ENCODE peak calls at places on chromosomes 11 and 22, in six cellular contexts. One of them, this sample, is unnamed.
A peak's percentile ranks its signal among the peaks of the same experiment; 100 is the strongest.

GRCh38 chr11:13837286-13837685 is 125.2 kb upstream of the SPON1 start:
- DNase-seq in BJ: no peak
- DNase-seq in pancreas: no peak
- DNase-seq in A549: no peak
- DNase-seq in CD4-positive, alpha-beta T cell: no peak
- DNase-seq in GM12865: no peak
- DNase-seq in this sample: no peak

GRCh38 chr11:324131-324530 is 3.5 kb upstream of the IFITM3 start:
- DNase-seq in BJ: no peak
- DNase-seq in pancreas: no peak
- DNase-seq in A549: no peak
- DNase-seq in CD4-positive, alpha-beta T cell: no peak
- DNase-seq in GM12865: no peak
- DNase-seq in this sample: no peak

GRCh38 chr11:69938206-69938605 is 119.0 kb upstream of the FGF3 start:
- DNase-seq in BJ: no peak
- DNase-seq in pancreas: no peak
- DNase-seq in A549: no peak
- DNase-seq in CD4-positive, alpha-beta T cell: no peak
- DNase-seq in GM12865: no peak
- DNase-seq in this sample: no peak

GRCh38 chr22:44129614-44129976 is 51.1 kb upstream of the PARVG start:
- DNase-seq in BJ: no peak
- DNase-seq in pancreas: no peak
- DNase-seq in A549: no peak
- DNase-seq in CD4-positive, alpha-beta T cell: no peak
- DNase-seq in GM12865: no peak
- DNase-seq in this sample: no peak

GRCh38 chr22:26276530-26277200 is 107.4 kb downstream of the SEZ6L start:
- DNase-seq in BJ: no peak
- DNase-seq in pancreas: no peak
- DNase-seq in A549: no peak
- DNase-seq in CD4-positive, alpha-beta T cell: no peak
- DNase-seq in GM12865: no peak
- DNase-seq in this sample: peak; percentile 9

GRCh38 chr11:116504541-116505149 is 268.1 kb downstream of the BUD13 start:
- DNase-seq in BJ: no peak
- DNase-seq in pancreas: no peak
- DNase-seq in A549: no peak
- DNase-seq in CD4-positive, alpha-beta T cell: no peak
- DNase-seq in GM12865: no peak
- DNase-seq in this sample: no peak

GRCh38 chr11:7353100-7353499 is 101.4 kb downstream of the SYT9 start:
- DNase-seq in BJ: no peak
- DNase-seq in pancreas: no peak
- DNase-seq in A549: peak; percentile 43
- DNase-seq in CD4-positive, alpha-beta T cell: no peak
- DNase-seq in GM12865: peak; percentile 58
- DNase-seq in this sample: peak; percentile 40

GRCh38 chr22:26433805-26434204 is 4.7 kb downstream of the ASPHD2 start:
- DNase-seq in BJ: no peak
- DNase-seq in pancreas: no peak
- DNase-seq in A549: no peak
- DNase-seq in CD4-positive, alpha-beta T cell: no peak
- DNase-seq in GM12865: no peak
- DNase-seq in this sample: no peak

GRCh38 chr22:18109410-18110193 is 1.0 kb upstream of the TUBA8 start:
- DNase-seq in BJ: no peak
- DNase-seq in pancreas: no peak
- DNase-seq in A549: no peak
- DNase-seq in CD4-positive, alpha-beta T cell: no peak
- DNase-seq in GM12865: peak; percentile 27
- DNase-seq in this sample: no peak

GRCh38 chr11:96204366-96204659 is 138.7 kb downstream of the MAML2 start:
- DNase-seq in BJ: no peak
- DNase-seq in pancreas: no peak
- DNase-seq in A549: no peak
- DNase-seq in CD4-positive, alpha-beta T cell: no peak
- DNase-seq in GM12865: no peak
- DNase-seq in this sample: no peak

GRCh38 chr11:11993814-11994213 is 14.6 kb downstream of the DKK3 start:
- DNase-seq in BJ: no peak
- DNase-seq in pancreas: no peak
- DNase-seq in A549: peak; percentile 46
- DNase-seq in CD4-positive, alpha-beta T cell: no peak
- DNase-seq in GM12865: no peak
- DNase-seq in this sample: peak; percentile 36

GRCh38 chr22:42792909-42793847 is 63.9 kb downstream of the ARFGAP3 start:
- DNase-seq in BJ: no peak
- DNase-seq in pancreas: peak; percentile 53
- DNase-seq in A549: no peak
- DNase-seq in CD4-positive, alpha-beta T cell: no peak
- DNase-seq in GM12865: no peak
- DNase-seq in this sample: no peak

GRCh38 chr11:111387318-111387863 is 8.3 kb upstream of the POU2AF1 start:
- DNase-seq in BJ: no peak
- DNase-seq in pancreas: peak; percentile 96
- DNase-seq in A549: no peak
- DNase-seq in CD4-positive, alpha-beta T cell: no peak
- DNase-seq in GM12865: no peak
- DNase-seq in this sample: peak; percentile 94

GRCh38 chr22:50577697-50577986 is 585 bp downstream of the CPT1B start:
- DNase-seq in BJ: no peak
- DNase-seq in pancreas: no peak
- DNase-seq in A549: no peak
- DNase-seq in CD4-positive, alpha-beta T cell: no peak
- DNase-seq in GM12865: no peak
- DNase-seq in this sample: no peak

GRCh38 chr22:50575426-50575941 is 2.7 kb downstream of the CPT1B start:
- DNase-seq in BJ: no peak
- DNase-seq in pancreas: no peak
- DNase-seq in A549: no peak
- DNase-seq in CD4-positive, alpha-beta T cell: no peak
- DNase-seq in GM12865: no peak
- DNase-seq in this sample: no peak

GRCh38 chr22:50574383-50574755 is 3.9 kb downstream of the CPT1B start:
- DNase-seq in BJ: no peak
- DNase-seq in pancreas: no peak
- DNase-seq in A549: no peak
- DNase-seq in CD4-positive, alpha-beta T cell: no peak
- DNase-seq in GM12865: no peak
- DNase-seq in this sample: no peak

GRCh38 chr22:50576806-50577696 is 1.2 kb downstream of the CPT1B start:
- DNase-seq in BJ: no peak
- DNase-seq in pancreas: no peak
- DNase-seq in A549: no peak
- DNase-seq in CD4-positive, alpha-beta T cell: no peak
- DNase-seq in GM12865: no peak
- DNase-seq in this sample: no peak

DNA sequence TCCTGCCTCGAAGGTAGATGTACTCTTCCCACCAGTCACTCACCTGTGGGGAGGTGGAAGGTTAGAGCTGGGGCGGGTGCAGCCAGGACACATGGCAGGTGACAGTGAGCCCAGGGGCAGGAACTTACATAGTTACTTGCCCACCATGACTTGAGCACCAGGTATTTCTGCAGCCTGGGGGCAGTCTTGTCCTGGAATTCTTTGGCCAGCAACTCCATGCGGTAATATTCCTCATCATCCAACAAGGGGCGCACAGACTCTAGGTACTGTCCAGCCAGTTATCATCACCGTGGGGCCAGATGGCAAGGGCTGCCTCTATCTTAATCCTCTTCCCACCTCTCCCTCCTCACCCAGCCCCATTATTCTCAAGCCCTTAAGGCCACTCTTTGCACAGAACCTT is 2.2 kb downstream of the CPT1B start:
- DNase-seq in BJ: no peak
- DNase-seq in pancreas: no peak
- DNase-seq in A549: peak; percentile 69
- DNase-seq in CD4-positive, alpha-beta T cell: no peak
- DNase-seq in GM12865: no peak
- DNase-seq in this sample: peak; percentile 44
- TF ChIP-seq CTCF in BJ: peak; percentile 23
- TF ChIP-seq CTCF in pancreas: no peak
- TF ChIP-seq CTCF in A549: no peak
- TF ChIP-seq CTCF in CD4-positive, alpha-beta T cell: no peak
- TF ChIP-seq CTCF in GM12865: no peak
- TF ChIP-seq CTCF in this sample: peak; percentile 50

GRCh38 chr11:124072147-124072546 is 31.0 kb upstream of the OR10G7 start:
- DNase-seq in BJ: no peak
- DNase-seq in pancreas: no peak
- DNase-seq in A549: no peak
- DNase-seq in CD4-positive, alpha-beta T cell: no peak
- DNase-seq in GM12865: no peak
- DNase-seq in this sample: no peak

GRCh38 chr11:124071622-124071948 is 30.5 kb upstream of the OR10G7 start:
- DNase-seq in BJ: no peak
- DNase-seq in pancreas: no peak
- DNase-seq in A549: no peak
- DNase-seq in CD4-positive, alpha-beta T cell: no peak
- DNase-seq in GM12865: no peak
- DNase-seq in this sample: no peak

GRCh38 chr11:124070906-124071621 is 29.9 kb upstream of the OR10G7 start:
- DNase-seq in BJ: peak; percentile 22
- DNase-seq in pancreas: peak; percentile 60
- DNase-seq in A549: peak; percentile 71
- DNase-seq in CD4-positive, alpha-beta T cell: peak; percentile 55
- DNase-seq in GM12865: peak; percentile 86
- DNase-seq in this sample: peak; percentile 86

GRCh38 chr11:124068711-124069110 is 27.6 kb upstream of the OR10G7 start:
- DNase-seq in BJ: no peak
- DNase-seq in pancreas: no peak
- DNase-seq in A549: no peak
- DNase-seq in CD4-positive, alpha-beta T cell: no peak
- DNase-seq in GM12865: no peak
- DNase-seq in this sample: no peak

GRCh38 chr11:124069429-124070401 is 28.6 kb upstream of the OR10G7 start:
- DNase-seq in BJ: peak; percentile 1
- DNase-seq in pancreas: peak; percentile 23
- DNase-seq in A549: peak; percentile 53
- DNase-seq in CD4-positive, alpha-beta T cell: peak; percentile 11
- DNase-seq in GM12865: peak; percentile 83
- DNase-seq in this sample: peak; percentile 87
- TF ChIP-seq CTCF in BJ: peak; percentile 93
- TF ChIP-seq CTCF in pancreas: peak; percentile 25
- TF ChIP-seq CTCF in A549: peak; percentile 40
- TF ChIP-seq CTCF in CD4-positive, alpha-beta T cell: peak; percentile 11
- TF ChIP-seq CTCF in GM12865: peak; percentile 71
- TF ChIP-seq CTCF in this sample: peak; percentile 91

GRCh38 chr11:43576834-43577521 is 103.6 kb upstream of the HSD17B12 start:
- DNase-seq in BJ: no peak
- DNase-seq in pancreas: no peak
- DNase-seq in A549: peak; percentile 62
- DNase-seq in CD4-positive, alpha-beta T cell: no peak
- DNase-seq in GM12865: peak; percentile 27
- DNase-seq in this sample: peak; percentile 88
- TF ChIP-seq CTCF in BJ: peak; percentile 57
- TF ChIP-seq CTCF in pancreas: no peak
- TF ChIP-seq CTCF in A549: no peak
- TF ChIP-seq CTCF in CD4-positive, alpha-beta T cell: no peak
- TF ChIP-seq CTCF in GM12865: peak; percentile 15
- TF ChIP-seq CTCF in this sample: peak; percentile 59

GRCh38 chr22:32261306-32261705 is 6.2 kb upstream of the SLC5A4 start:
- DNase-seq in BJ: no peak
- DNase-seq in pancreas: no peak
- DNase-seq in A549: no peak
- DNase-seq in CD4-positive, alpha-beta T cell: no peak
- DNase-seq in GM12865: no peak
- DNase-seq in this sample: no peak

GRCh38 chr22:32270641-32271369 is 15.7 kb upstream of the SLC5A4 start:
- DNase-seq in BJ: no peak
- DNase-seq in pancreas: no peak
- DNase-seq in A549: no peak
- DNase-seq in CD4-positive, alpha-beta T cell: no peak
- DNase-seq in GM12865: no peak
- DNase-seq in this sample: no peak

GRCh38 chr22:32267011-32267410 is 11.9 kb upstream of the SLC5A4 start:
- DNase-seq in BJ: no peak
- DNase-seq in pancreas: no peak
- DNase-seq in A549: no peak
- DNase-seq in CD4-positive, alpha-beta T cell: no peak
- DNase-seq in GM12865: no peak
- DNase-seq in this sample: no peak

GRCh38 chr22:32269316-32269715 is 14.2 kb upstream of the SLC5A4 start:
- DNase-seq in BJ: no peak
- DNase-seq in pancreas: no peak
- DNase-seq in A549: no peak
- DNase-seq in CD4-positive, alpha-beta T cell: no peak
- DNase-seq in GM12865: no peak
- DNase-seq in this sample: no peak

GRCh38 chr22:32265882-32266767 is 11.0 kb upstream of the SLC5A4 start:
- DNase-seq in BJ: no peak
- DNase-seq in pancreas: peak; percentile 59
- DNase-seq in A549: peak; percentile 60
- DNase-seq in CD4-positive, alpha-beta T cell: peak; percentile 57
- DNase-seq in GM12865: peak; percentile 64
- DNase-seq in this sample: peak; percentile 87
- TF ChIP-seq CTCF in BJ: peak; percentile 90
- TF ChIP-seq CTCF in pancreas: peak; percentile 66
- TF ChIP-seq CTCF in A549: peak; percentile 70
- TF ChIP-seq CTCF in CD4-positive, alpha-beta T cell: peak; percentile 86
- TF ChIP-seq CTCF in GM12865: peak; percentile 83
- TF ChIP-seq CTCF in this sample: peak; percentile 92

DNA sequence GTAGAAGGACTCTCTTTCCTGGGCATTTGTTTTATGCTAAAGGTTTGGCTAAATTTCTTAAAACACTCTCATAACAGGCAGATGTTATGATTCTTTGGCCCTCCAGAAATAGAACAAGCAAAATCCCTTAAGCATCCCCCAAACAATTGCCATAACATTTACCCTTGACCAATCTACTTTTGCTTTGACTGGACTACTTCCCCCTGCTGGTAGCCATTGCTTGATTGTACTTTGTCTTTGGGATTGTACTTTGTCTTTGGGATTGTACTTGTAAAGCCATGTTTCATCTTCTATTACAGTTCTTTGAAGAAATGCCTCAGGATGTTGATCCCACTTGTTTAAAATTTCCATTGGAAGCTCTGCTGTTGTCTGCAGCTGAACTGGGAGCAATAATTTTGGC is 53.3 kb upstream of the GLYAT start:
- DNase-seq in BJ: no peak
- DNase-seq in pancreas: no peak
- DNase-seq in A549: no peak
- DNase-seq in CD4-positive, alpha-beta T cell: no peak
- DNase-seq in GM12865: peak; percentile 35
- DNase-seq in this sample: no peak
- TF ChIP-seq CTCF in BJ: peak; percentile 14
- TF ChIP-seq CTCF in pancreas: no peak
- TF ChIP-seq CTCF in A549: no peak
- TF ChIP-seq CTCF in CD4-positive, alpha-beta T cell: no peak
- TF ChIP-seq CTCF in GM12865: peak; percentile 23
- TF ChIP-seq CTCF in this sample: peak; percentile 31

DNA sequence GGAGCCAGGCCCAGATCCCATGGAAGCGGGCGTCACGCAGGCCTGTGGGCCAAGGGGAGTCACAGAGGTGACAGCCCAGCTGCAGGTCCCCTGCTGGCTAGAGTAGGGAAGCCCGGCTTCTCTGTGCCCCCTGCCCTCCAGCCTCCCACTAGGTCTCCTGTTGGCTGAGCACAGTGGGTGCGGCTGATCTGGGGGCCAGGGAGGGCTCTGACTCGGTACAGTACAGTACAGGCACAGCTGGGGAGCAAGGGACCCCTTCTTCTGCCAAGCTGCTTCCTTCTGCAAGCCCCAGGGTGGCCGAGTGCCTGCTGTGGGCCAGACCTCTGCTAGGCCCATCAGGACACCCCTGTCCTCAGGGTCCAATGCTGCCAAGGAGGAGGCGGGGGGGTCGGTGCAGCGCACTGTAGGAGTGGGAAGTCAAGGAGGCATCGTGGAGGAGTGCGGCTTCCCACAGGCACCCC is 10.1 kb downstream of the SUSD2 start:
- DNase-seq in BJ: no peak
- DNase-seq in pancreas: no peak
- DNase-seq in A549: no peak
- DNase-seq in CD4-positive, alpha-beta T cell: no peak
- DNase-seq in GM12865: no peak
- DNase-seq in this sample: no peak
- TF ChIP-seq CTCF in BJ: no peak
- TF ChIP-seq CTCF in pancreas: no peak
- TF ChIP-seq CTCF in A549: no peak
- TF ChIP-seq CTCF in CD4-positive, alpha-beta T cell: no peak
- TF ChIP-seq CTCF in GM12865: no peak
- TF ChIP-seq CTCF in this sample: no peak